ENCODE peak calls at places on chromosomes 11 and 22, in ten cellular contexts. O, V, Y, Q, M, G, A, P, U and B are unnamed samples.
A peak's percentile ranks its signal among the peaks of the same experiment; 100 is the strongest.

GRCh38 chr11:69837791-69838190 is 18.6 kb upstream of the FGF3 start:
- DNase-seq in O (no peak), V (no peak), Y (no peak), Q (no peak), M (no peak), G (no peak), A (no peak), P (no peak), U (no peak), B (no peak)

GRCh38 chr11:116452447-116452846 is 320.3 kb downstream of the BUD13 start:
- DNase-seq in O (no peak), V (no peak), Y (no peak), Q (no peak), M (no peak), G (no peak), A (no peak), P (no peak), U (no peak), B (no peak)

GRCh38 chr11:82315093-82315492 is 418.6 kb downstream of the FAM181B start:
- DNase-seq in O (peak; percentile 68), V (peak; percentile 71), Y (no peak), Q (peak; percentile 3), M (no peak), G (no peak), A (peak; percentile 72), P (no peak), U (no peak), B (no peak)

GRCh38 chr11:3104961-3105790 is 48.0 kb upstream of the CARS1 start:
- DNase-seq in O (no peak), V (peak; percentile 5), Y (no peak), Q (no peak), M (no peak), G (no peak), A (no peak), P (no peak), U (no peak), B (peak; percentile 43)

GRCh38 chr22:23212061-23213030 is 32.0 kb downstream of the BCR start:
- DNase-seq in O (no peak), V (no peak), Y (no peak), Q (peak; percentile 78), M (no peak), G (no peak), A (no peak), P (no peak), U (peak; percentile 87), B (no peak)

GRCh38 chr11:113991170-113991569 is 16.3 kb downstream of the HTR3A start:
- DNase-seq in O (peak; percentile 47), V (peak; percentile 76), Y (peak; percentile 10), Q (no peak), M (no peak), G (no peak), A (peak; percentile 74), P (no peak), U (no peak), B (no peak)

GRCh38 chr22:50211147-50211546 is 10.3 kb downstream of the SELENOO start:
- DNase-seq in O (no peak), V (no peak), Y (no peak), Q (no peak), M (no peak), G (no peak), A (no peak), P (no peak), U (no peak), B (no peak)

GRCh38 chr22:38316340-38317236 is 645 bp downstream of the CSNK1E start:
- DNase-seq in O (peak; percentile 79), V (no peak), Y (no peak), Q (peak; percentile 54), M (peak; percentile 86), G (no peak), A (peak; percentile 63), P (no peak), U (no peak), B (no peak)

GRCh38 chr11:92376146-92376599 is 151.6 kb downstream of the FAT3 start:
- DNase-seq in O (no peak), V (no peak), Y (no peak), Q (no peak), M (no peak), G (no peak), A (no peak), P (no peak), U (no peak), B (no peak)

GRCh38 chr11:8807544-8808225 is 103.3 kb upstream of the AKIP1 start:
- DNase-seq in O (peak; percentile 72), V (no peak), Y (peak; percentile 65), Q (no peak), M (no peak), G (peak; percentile 32), A (no peak), P (peak; percentile 54), U (no peak), B (peak; percentile 70)

GRCh38 chr11:35141538-35141937 is 2.6 kb downstream of the CD44 start:
- DNase-seq in O (peak; percentile 34), V (no peak), Y (no peak), Q (no peak), M (no peak), G (no peak), A (no peak), P (no peak), U (no peak), B (peak; percentile 78)

GRCh38 chr11:10895285-10895684 is 37.4 kb upstream of the ZBED5 start:
- DNase-seq in O (no peak), V (no peak), Y (no peak), Q (no peak), M (no peak), G (no peak), A (no peak), P (no peak), U (no peak), B (no peak)

GRCh38 chr22:23655891-23656475 is 23.9 kb upstream of the DRICH1 start:
- DNase-seq in O (no peak), V (no peak), Y (no peak), Q (no peak), M (no peak), G (no peak), A (no peak), P (no peak), U (no peak), B (no peak)

GRCh38 chr11:113162590-113162961 is 151.8 kb upstream of the TTC12 start:
- DNase-seq in O (peak; percentile 49), V (no peak), Y (no peak), Q (no peak), M (peak; percentile 83), G (no peak), A (no peak), P (no peak), U (peak; percentile 23), B (peak; percentile 80)

GRCh38 chr22:36506637-36507517 is at the start of gene FOXRED2:
- DNase-seq in O (peak; percentile 92), V (peak; percentile 90), Y (peak; percentile 53), Q (peak; percentile 94), M (peak; percentile 84), G (peak; percentile 30), A (peak; percentile 93), P (peak; percentile 25), U (peak; percentile 87), B (peak; percentile 86)

GRCh38 chr11:134346101-134346975 is 14.6 kb downstream of the GLB1L2 start:
- DNase-seq in O (peak; percentile 20), V (no peak), Y (no peak), Q (no peak), M (no peak), G (no peak), A (no peak), P (no peak), U (no peak), B (peak; percentile 52)

GRCh38 chr11:61163714-61164609 is 2.7 kb upstream of the VPS37C start:
- DNase-seq in O (no peak), V (no peak), Y (no peak), Q (no peak), M (no peak), G (no peak), A (peak; percentile 31), P (no peak), U (no peak), B (no peak)

GRCh38 chr11:2149471-2150205 is 10.4 kb upstream of the IGF2 start:
- DNase-seq in O (no peak), V (no peak), Y (no peak), Q (no peak), M (no peak), G (no peak), A (no peak), P (no peak), U (no peak), B (no peak)

GRCh38 chr11:6992457-6993431 is 27.4 kb downstream of the ZNF214 start:
- DNase-seq in O (no peak), V (no peak), Y (peak; percentile 66), Q (no peak), M (no peak), G (no peak), A (no peak), P (no peak), U (no peak), B (no peak)

GRCh38 chr22:49933236-49933921 is 14.9 kb downstream of the CRELD2 start:
- DNase-seq in O (peak; percentile 90), V (no peak), Y (no peak), Q (no peak), M (peak; percentile 59), G (no peak), A (no peak), P (no peak), U (no peak), B (peak; percentile 88)

GRCh38 chr11:64318694-64319420 is 936 bp downstream of the PRDX5 start:
- DNase-seq in O (no peak), V (no peak), Y (no peak), Q (no peak), M (no peak), G (no peak), A (peak; percentile 49), P (no peak), U (no peak), B (no peak)